ENCODE peak calls at places on chromosome 13, in six cellular contexts. One of them, this sample, is unnamed.

GRCh38 chr13:30224732-30225131 is 82.6 kb downstream of the KATNAL1 start:
- DNase-seq in testis: no peak
- DNase-seq in heart left ventricle: no peak
- DNase-seq in body of pancreas: no peak
- DNase-seq in ovary: no peak
- DNase-seq in tibial nerve: no peak
- DNase-seq in this sample: no peak

GRCh38 chr13:99661791-99662190 is 160.5 kb downstream of the TM9SF2 start:
- DNase-seq in testis: no peak
- DNase-seq in tibial nerve: no peak
- DNase-seq in heart left ventricle: no peak
- DNase-seq in body of pancreas: no peak
- DNase-seq in ovary: no peak
- DNase-seq in this sample: no peak

GRCh38 chr13:54934121-54934520 is 1905.5 kb downstream of the OLFM4 start:
- DNase-seq in heart left ventricle: no peak
- DNase-seq in tibial nerve: no peak
- DNase-seq in ovary: no peak
- DNase-seq in body of pancreas: no peak
- DNase-seq in testis: no peak
- DNase-seq in this sample: no peak

GRCh38 chr13:34522818-34523217 is 419.3 kb upstream of the NBEA start:
- DNase-seq in ovary: no peak
- DNase-seq in heart left ventricle: no peak
- DNase-seq in body of pancreas: no peak
- DNase-seq in tibial nerve: no peak
- DNase-seq in testis: no peak
- DNase-seq in this sample: no peak

GRCh38 chr13:75091707-75092106 is 390.3 kb downstream of the TBC1D4 start:
- DNase-seq in testis: no peak
- DNase-seq in ovary: no peak
- DNase-seq in body of pancreas: no peak
- DNase-seq in heart left ventricle: no peak
- DNase-seq in tibial nerve: no peak
- DNase-seq in this sample: no peak

GRCh38 chr13:34942732-34943674 is 933 bp downstream of the NBEA start:
- DNase-seq in body of pancreas: peak; percentile 44
- DNase-seq in heart left ventricle: peak; percentile 37
- DNase-seq in ovary: peak; percentile 33
- DNase-seq in testis: peak; percentile 50
- DNase-seq in tibial nerve: no peak
- DNase-seq in this sample: peak; percentile 2

GRCh38 chr13:110305949-110306339 is 1.0 kb downstream of the COL4A1 start:
- DNase-seq in ovary: no peak
- DNase-seq in body of pancreas: no peak
- DNase-seq in testis: no peak
- DNase-seq in heart left ventricle: peak; percentile 35
- DNase-seq in tibial nerve: no peak
- DNase-seq in this sample: no peak

GRCh38 chr13:26695891-26696311 is 64.7 kb downstream of the GPR12 start:
- DNase-seq in tibial nerve: no peak
- DNase-seq in testis: no peak
- DNase-seq in ovary: no peak
- DNase-seq in body of pancreas: no peak
- DNase-seq in heart left ventricle: no peak
- DNase-seq in this sample: no peak

GRCh38 chr13:30456290-30456689 is 9.4 kb downstream of the HMGB1 start:
- DNase-seq in testis: no peak
- DNase-seq in tibial nerve: no peak
- DNase-seq in ovary: no peak
- DNase-seq in heart left ventricle: no peak
- DNase-seq in body of pancreas: no peak
- DNase-seq in this sample: no peak

GRCh38 chr13:38753878-38754277 is 67.0 kb downstream of the FREM2 start:
- DNase-seq in body of pancreas: no peak
- DNase-seq in heart left ventricle: no peak
- DNase-seq in tibial nerve: no peak
- DNase-seq in testis: no peak
- DNase-seq in ovary: no peak
- DNase-seq in this sample: no peak

GRCh38 chr13:20815469-20815868 is 41.7 kb upstream of the EEF1AKMT1 start:
- DNase-seq in body of pancreas: no peak
- DNase-seq in testis: no peak
- DNase-seq in ovary: no peak
- DNase-seq in heart left ventricle: no peak
- DNase-seq in tibial nerve: no peak
- DNase-seq in this sample: no peak

GRCh38 chr13:29583073-29583785 is 12.3 kb downstream of the SLC7A1 start:
- DNase-seq in tibial nerve: no peak
- DNase-seq in heart left ventricle: no peak
- DNase-seq in ovary: no peak
- DNase-seq in body of pancreas: no peak
- DNase-seq in testis: peak; percentile 30
- DNase-seq in this sample: peak; percentile 57

GRCh38 chr13:103788061-103788652 is 721.9 kb upstream of the SLC10A2 start:
- DNase-seq in tibial nerve: no peak
- DNase-seq in heart left ventricle: no peak
- DNase-seq in ovary: no peak
- DNase-seq in testis: peak; percentile 27
- DNase-seq in body of pancreas: no peak
- DNase-seq in this sample: no peak

DNA sequence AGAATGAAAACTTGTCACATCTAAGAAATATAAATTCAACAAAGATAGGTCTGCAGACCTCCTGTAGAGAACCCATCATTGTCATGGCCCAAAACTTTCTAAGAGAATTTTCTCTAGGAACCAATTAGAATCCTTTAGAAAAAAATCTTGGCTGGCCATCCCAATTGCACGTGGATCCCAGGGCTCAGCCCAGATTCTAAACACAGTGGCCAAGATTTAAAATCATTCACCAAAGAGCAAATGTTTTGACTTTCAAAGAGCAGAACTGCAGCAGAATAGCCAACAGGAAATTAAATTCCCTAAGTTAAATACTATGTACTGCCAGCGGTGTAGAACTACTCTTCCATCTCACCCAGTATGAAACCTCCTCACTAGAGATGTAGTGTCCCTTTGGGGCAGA is 21.3 kb downstream of the IPO5 start:
- DNase-seq in testis: no peak
- DNase-seq in ovary: no peak
- DNase-seq in heart left ventricle: no peak
- DNase-seq in body of pancreas: no peak
- DNase-seq in tibial nerve: no peak
- DNase-seq in this sample: no peak
- TF ChIP-seq POLR2A in testis: no peak
- TF ChIP-seq POLR2A in ovary: no peak
- TF ChIP-seq POLR2A in heart left ventricle: no peak
- TF ChIP-seq POLR2A in body of pancreas: no peak
- TF ChIP-seq POLR2A in tibial nerve: no peak
- TF ChIP-seq POLR2A in this sample: no peak

GRCh38 chr13:44237276-44237767 is 136.3 kb upstream of the SERP2 start:
- DNase-seq in heart left ventricle: peak; percentile 84
- DNase-seq in tibial nerve: peak; percentile 84
- DNase-seq in testis: peak; percentile 79
- DNase-seq in body of pancreas: peak; percentile 51
- DNase-seq in ovary: peak; percentile 85
- DNase-seq in this sample: no peak
- TF ChIP-seq POLR2A in heart left ventricle: peak; percentile 49
- TF ChIP-seq POLR2A in tibial nerve: peak; percentile 9
- TF ChIP-seq POLR2A in testis: no peak
- TF ChIP-seq POLR2A in body of pancreas: no peak
- TF ChIP-seq POLR2A in ovary: no peak
- TF ChIP-seq POLR2A in this sample: no peak

GRCh38 chr13:98496966-98497365 is 79.9 kb downstream of the STK24 start:
- DNase-seq in heart left ventricle: no peak
- DNase-seq in testis: no peak
- DNase-seq in body of pancreas: no peak
- DNase-seq in ovary: no peak
- DNase-seq in tibial nerve: no peak
- DNase-seq in this sample: no peak

GRCh38 chr13:98493035-98493401 is 83.9 kb downstream of the STK24 start:
- DNase-seq in tibial nerve: no peak
- DNase-seq in ovary: no peak
- DNase-seq in testis: no peak
- DNase-seq in body of pancreas: no peak
- DNase-seq in heart left ventricle: no peak
- DNase-seq in this sample: no peak

GRCh38 chr13:98494769-98495168 is 82.1 kb downstream of the STK24 start:
- DNase-seq in heart left ventricle: no peak
- DNase-seq in body of pancreas: no peak
- DNase-seq in ovary: no peak
- DNase-seq in tibial nerve: no peak
- DNase-seq in testis: no peak
- DNase-seq in this sample: no peak

GRCh38 chr13:98495627-98496238 is 81.2 kb downstream of the STK24 start:
- DNase-seq in ovary: no peak
- DNase-seq in tibial nerve: no peak
- DNase-seq in heart left ventricle: no peak
- DNase-seq in testis: no peak
- DNase-seq in body of pancreas: no peak
- DNase-seq in this sample: no peak

DNA sequence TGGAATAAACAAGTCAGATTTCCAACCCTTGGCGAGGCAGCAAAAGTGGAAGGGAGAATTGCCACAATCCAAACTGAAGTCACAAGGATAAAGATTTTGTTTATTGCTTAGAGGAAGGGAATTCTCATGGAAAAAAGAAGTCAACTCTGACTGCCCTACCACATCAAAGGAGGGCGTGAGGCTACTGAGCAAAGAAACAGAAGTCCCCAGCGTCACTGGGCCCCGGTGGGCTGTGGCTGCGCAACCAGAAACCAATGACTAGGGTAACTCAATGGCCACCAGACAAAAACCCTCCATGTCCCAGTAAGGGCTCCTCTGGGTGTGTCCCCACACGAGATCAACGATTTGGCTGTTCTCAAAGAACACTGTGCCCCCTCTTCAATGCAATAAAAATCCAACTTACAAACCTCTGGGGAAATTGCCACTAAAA is 80.7 kb downstream of the STK24 start:
- DNase-seq in testis: no peak
- DNase-seq in tibial nerve: peak; percentile 77
- DNase-seq in heart left ventricle: no peak
- DNase-seq in body of pancreas: no peak
- DNase-seq in ovary: no peak
- DNase-seq in this sample: no peak
- TF ChIP-seq POLR2A in testis: no peak
- TF ChIP-seq POLR2A in tibial nerve: no peak
- TF ChIP-seq POLR2A in heart left ventricle: no peak
- TF ChIP-seq POLR2A in body of pancreas: no peak
- TF ChIP-seq POLR2A in ovary: no peak
- TF ChIP-seq POLR2A in this sample: no peak

DNA sequence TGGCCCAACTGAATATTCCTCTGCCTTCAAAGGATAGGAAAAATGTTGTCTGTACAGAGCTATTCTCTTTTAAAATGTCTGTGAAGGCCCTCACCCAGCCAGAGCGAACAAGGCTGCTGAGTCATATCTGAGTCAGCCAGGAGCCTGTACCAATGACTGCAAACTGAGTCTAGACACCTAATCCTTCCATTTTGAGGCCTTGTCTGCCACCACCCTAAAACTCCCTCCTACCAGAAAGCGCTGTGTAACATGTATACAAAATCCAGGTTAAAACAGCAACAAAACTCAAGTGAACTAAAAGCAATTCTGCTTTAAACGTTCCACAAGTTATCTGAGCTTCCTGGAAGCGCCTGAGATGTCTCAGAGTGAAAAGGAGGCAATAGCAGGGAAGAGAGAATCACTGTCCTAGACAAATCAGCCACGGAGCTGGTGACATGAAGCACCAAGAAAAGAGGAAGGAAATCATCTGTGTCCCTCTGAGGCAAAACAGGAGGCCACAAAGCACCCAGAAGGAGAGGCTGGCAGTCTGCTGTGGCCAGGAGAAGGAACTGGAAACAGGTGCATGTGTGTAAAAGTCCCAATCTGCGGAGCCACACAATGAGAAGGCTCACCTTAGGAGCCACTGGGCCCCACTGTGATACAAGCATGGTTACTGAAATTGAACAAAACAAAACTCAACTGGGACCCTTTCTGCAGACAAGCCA is 10.2 kb downstream of the DHRS12 start:
- DNase-seq in tibial nerve: no peak
- DNase-seq in testis: no peak
- DNase-seq in heart left ventricle: no peak
- DNase-seq in body of pancreas: peak; percentile 56
- DNase-seq in ovary: no peak
- DNase-seq in this sample: peak; percentile 21
- TF ChIP-seq POLR2A in tibial nerve: no peak
- TF ChIP-seq POLR2A in testis: no peak
- TF ChIP-seq POLR2A in heart left ventricle: no peak
- TF ChIP-seq POLR2A in body of pancreas: no peak
- TF ChIP-seq POLR2A in ovary: no peak
- TF ChIP-seq POLR2A in this sample: no peak

GRCh38 chr13:46168818-46169217 is 13.2 kb downstream of the LCP1 start:
- DNase-seq in ovary: no peak
- DNase-seq in tibial nerve: no peak
- DNase-seq in heart left ventricle: no peak
- DNase-seq in testis: no peak
- DNase-seq in body of pancreas: no peak
- DNase-seq in this sample: no peak

GRCh38 chr13:46171223-46171622 is 10.8 kb downstream of the LCP1 start:
- DNase-seq in body of pancreas: no peak
- DNase-seq in testis: no peak
- DNase-seq in ovary: no peak
- DNase-seq in tibial nerve: no peak
- DNase-seq in heart left ventricle: no peak
- DNase-seq in this sample: no peak

GRCh38 chr13:46171739-46172138 is 10.2 kb downstream of the LCP1 start:
- DNase-seq in heart left ventricle: no peak
- DNase-seq in tibial nerve: no peak
- DNase-seq in ovary: no peak
- DNase-seq in testis: no peak
- DNase-seq in body of pancreas: no peak
- DNase-seq in this sample: no peak

GRCh38 chr13:46170687-46171086 is 11.3 kb downstream of the LCP1 start:
- DNase-seq in testis: no peak
- DNase-seq in tibial nerve: no peak
- DNase-seq in heart left ventricle: no peak
- DNase-seq in ovary: no peak
- DNase-seq in body of pancreas: no peak
- DNase-seq in this sample: no peak

DNA sequence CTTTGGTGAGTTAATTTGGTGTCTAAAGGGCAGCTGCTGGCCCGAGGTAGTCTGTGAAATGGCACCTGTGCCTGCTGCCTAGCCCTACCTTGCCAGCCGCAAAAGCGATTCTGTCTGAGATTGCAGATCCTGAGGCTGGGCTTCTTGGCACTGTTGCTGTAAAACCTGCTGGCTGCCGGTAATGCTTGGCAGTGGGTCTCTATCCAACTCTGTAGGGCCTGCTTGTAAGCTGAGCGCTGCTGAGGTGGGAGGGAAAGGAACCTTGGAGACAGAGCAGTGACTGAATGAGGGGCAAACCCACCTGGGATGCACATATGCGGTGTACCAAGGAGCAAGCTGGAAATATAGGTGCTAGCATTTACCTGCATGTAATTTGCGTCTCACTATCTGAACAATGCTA is 11.7 kb downstream of the LCP1 start:
- DNase-seq in heart left ventricle: no peak
- DNase-seq in tibial nerve: no peak
- DNase-seq in body of pancreas: peak; percentile 32
- DNase-seq in testis: no peak
- DNase-seq in ovary: no peak
- DNase-seq in this sample: no peak
- TF ChIP-seq POLR2A in heart left ventricle: no peak
- TF ChIP-seq POLR2A in tibial nerve: no peak
- TF ChIP-seq POLR2A in body of pancreas: no peak
- TF ChIP-seq POLR2A in testis: no peak
- TF ChIP-seq POLR2A in ovary: no peak
- TF ChIP-seq POLR2A in this sample: no peak